ENCODE peak calls at places on chromosomes 13 and 19, in ten cellular contexts. P is pancreas; Y is ovary; U is dorsolateral prefrontal cortex; Q is osteoblast; S is A673; Z is caudate nucleus; J is CD4-positive, alpha-beta T cell; C is right atrium auricular region; R is GM23248. B is an unnamed sample.

GRCh38 chr13:106376411-106377112 is 158.9 kb downstream of the EFNB2 start:
- DNase-seq in P (no peak), Y (no peak), U (no peak), Q (peak), S (peak), Z (no peak), J (no peak), C (no peak), R (peak), B (no peak)

GRCh38 chr13:98910501-98910951 is 67.3 kb downstream of the DOCK9 start:
- DNase-seq in P (no peak), Y (no peak), U (no peak), Q (no peak), S (peak), Z (no peak), J (peak), C (no peak), R (peak), B (peak)

GRCh38 chr13:21328201-21328600 is 130.9 kb downstream of the ZDHHC20 start:
- DNase-seq in P (no peak), Y (no peak), U (no peak), Q (no peak), S (no peak), Z (no peak), J (no peak), C (no peak), R (no peak), B (no peak)

GRCh38 chr13:35014606-35015005 is 72.5 kb downstream of the NBEA start:
- DNase-seq in P (no peak), Y (no peak), U (no peak), Q (peak), S (no peak), Z (no peak), J (no peak), C (no peak), R (no peak), B (no peak)

GRCh38 chr19:37992761-37993160 is 85.8 kb downstream of the SIPA1L3 start:
- DNase-seq in P (no peak), Y (no peak), U (no peak), Q (no peak), S (no peak), Z (no peak), J (no peak), C (no peak), R (no peak), B (no peak)

GRCh38 chr19:1122972-1123363 is 19.2 kb downstream of the GPX4 start:
- DNase-seq in P (peak), Y (peak), U (no peak), Q (peak), S (peak), Z (no peak), J (no peak), C (no peak), R (peak), B (no peak)

GRCh38 chr19:1460033-1460995 is 10.4 kb downstream of the APC2 start:
- DNase-seq in P (peak), Y (no peak), U (no peak), Q (no peak), S (no peak), Z (no peak), J (no peak), C (no peak), R (no peak), B (no peak)

GRCh38 chr13:52405767-52406494 is at the start of gene THSD1:
- DNase-seq in P (peak), Y (peak), U (no peak), Q (peak), S (peak), Z (no peak), J (no peak), C (peak), R (peak), B (no peak)

GRCh38 chr13:44218501-44219240 is 155.0 kb upstream of the SERP2 start:
- DNase-seq in P (peak), Y (peak), U (no peak), Q (no peak), S (no peak), Z (peak), J (no peak), C (peak), R (no peak), B (no peak)

GRCh38 chr19:35596366-35596999 is 10.5 kb downstream of the PMIS2 start:
- DNase-seq in P (no peak), Y (no peak), U (no peak), Q (no peak), S (peak), Z (no peak), J (no peak), C (no peak), R (no peak), B (no peak)

GRCh38 chr13:98674968-98675528 is 77.4 kb downstream of the SLC15A1 start:
- DNase-seq in P (no peak), Y (no peak), U (no peak), Q (no peak), S (no peak), Z (no peak), J (no peak), C (no peak), R (no peak), B (no peak)

GRCh38 chr19:8866344-8866743 is 34.2 kb downstream of the MBD3L1 start:
- DNase-seq in P (no peak), Y (no peak), U (no peak), Q (no peak), S (no peak), Z (no peak), J (no peak), C (no peak), R (no peak), B (no peak)

GRCh38 chr19:4609878-4610511 is 29.3 kb upstream of the TNFAIP8L1 start:
- DNase-seq in P (peak), Y (no peak), U (no peak), Q (peak), S (no peak), Z (no peak), J (no peak), C (no peak), R (no peak), B (no peak)

GRCh38 chr13:113205428-113205931 is 3.0 kb downstream of the PCID2 start:
- DNase-seq in P (no peak), Y (no peak), U (no peak), Q (no peak), S (no peak), Z (no peak), J (no peak), C (no peak), R (peak), B (no peak)

GRCh38 chr13:102905905-102906304 is 60.1 kb downstream of the ERCC5 start:
- DNase-seq in P (no peak), Y (no peak), U (no peak), Q (no peak), S (peak), Z (no peak), J (no peak), C (no peak), R (no peak), B (no peak)

GRCh38 chr19:22609630-22610029 is 24.5 kb upstream of the ZNF492 start:
- DNase-seq in P (no peak), Y (no peak), U (no peak), Q (peak), S (no peak), Z (no peak), J (no peak), C (peak), R (no peak), B (no peak)

GRCh38 chr19:37977992-37978391 is 71.0 kb downstream of the SIPA1L3 start:
- DNase-seq in P (no peak), Y (no peak), U (no peak), Q (no peak), S (no peak), Z (peak), J (no peak), C (no peak), R (peak), B (no peak)

GRCh38 chr19:14375582-14376291 is 5.5 kb upstream of the ADGRE5 start:
- DNase-seq in P (peak), Y (no peak), U (no peak), Q (peak), S (no peak), Z (no peak), J (no peak), C (peak), R (peak), B (no peak)

GRCh38 chr13:100124265-100124664 is 35.4 kb downstream of the PCCA start:
- DNase-seq in P (no peak), Y (no peak), U (no peak), Q (peak), S (peak), Z (no peak), J (no peak), C (no peak), R (peak), B (no peak)

GRCh38 chr13:73421310-73421912 is 362.6 kb downstream of the KLF5 start:
- DNase-seq in P (no peak), Y (no peak), U (no peak), Q (peak), S (no peak), Z (no peak), J (no peak), C (no peak), R (peak), B (no peak)

GRCh38 chr19:17125052-17125727 is 49.6 kb downstream of the MYO9B start:
- DNase-seq in P (no peak), Y (no peak), U (no peak), Q (no peak), S (no peak), Z (no peak), J (peak), C (no peak), R (peak), B (peak)

GRCh38 chr13:98174321-98174720 is 2.7 kb downstream of the RNF113B start:
- DNase-seq in P (no peak), Y (no peak), U (no peak), Q (no peak), S (no peak), Z (no peak), J (no peak), C (no peak), R (no peak), B (no peak)

GRCh38 chr19:14434543-14435319 is 1.6 kb downstream of the PKN1 start:
- DNase-seq in P (peak), Y (peak), U (no peak), Q (peak), S (no peak), Z (no peak), J (no peak), C (peak), R (peak), B (peak)

GRCh38 chr19:38544569-38545315 is 73.0 kb downstream of the MAP4K1 start:
- DNase-seq in P (no peak), Y (no peak), U (no peak), Q (no peak), S (no peak), Z (no peak), J (no peak), C (no peak), R (peak), B (no peak)

GRCh38 chr19:7860166-7860901 is 13.9 kb downstream of the PRR36 start:
- DNase-seq in P (no peak), Y (no peak), U (no peak), Q (peak), S (no peak), Z (no peak), J (no peak), C (no peak), R (no peak), B (no peak)

GRCh38 chr13:50129065-50129922 is 114.0 kb downstream of the KCNRG start:
- DNase-seq in P (peak), Y (no peak), U (no peak), Q (peak), S (no peak), Z (no peak), J (no peak), C (no peak), R (no peak), B (no peak)

GRCh38 chr19:55258828-55259539 is at the start of gene PPP6R1:
- DNase-seq in P (peak), Y (peak), U (peak), Q (peak), S (peak), Z (peak), J (peak), C (peak), R (peak), B (peak)

GRCh38 chr13:112449545-112449930 is 73.4 kb downstream of the SPACA7 start:
- DNase-seq in P (peak), Y (no peak), U (no peak), Q (peak), S (no peak), Z (no peak), J (no peak), C (peak), R (no peak), B (no peak)

GRCh38 chr13:65057986-65058385 is 2172.2 kb downstream of the PCDH9 start:
- DNase-seq in P (no peak), Y (no peak), U (no peak), Q (no peak), S (no peak), Z (no peak), J (no peak), C (no peak), R (no peak), B (no peak)

DNA sequence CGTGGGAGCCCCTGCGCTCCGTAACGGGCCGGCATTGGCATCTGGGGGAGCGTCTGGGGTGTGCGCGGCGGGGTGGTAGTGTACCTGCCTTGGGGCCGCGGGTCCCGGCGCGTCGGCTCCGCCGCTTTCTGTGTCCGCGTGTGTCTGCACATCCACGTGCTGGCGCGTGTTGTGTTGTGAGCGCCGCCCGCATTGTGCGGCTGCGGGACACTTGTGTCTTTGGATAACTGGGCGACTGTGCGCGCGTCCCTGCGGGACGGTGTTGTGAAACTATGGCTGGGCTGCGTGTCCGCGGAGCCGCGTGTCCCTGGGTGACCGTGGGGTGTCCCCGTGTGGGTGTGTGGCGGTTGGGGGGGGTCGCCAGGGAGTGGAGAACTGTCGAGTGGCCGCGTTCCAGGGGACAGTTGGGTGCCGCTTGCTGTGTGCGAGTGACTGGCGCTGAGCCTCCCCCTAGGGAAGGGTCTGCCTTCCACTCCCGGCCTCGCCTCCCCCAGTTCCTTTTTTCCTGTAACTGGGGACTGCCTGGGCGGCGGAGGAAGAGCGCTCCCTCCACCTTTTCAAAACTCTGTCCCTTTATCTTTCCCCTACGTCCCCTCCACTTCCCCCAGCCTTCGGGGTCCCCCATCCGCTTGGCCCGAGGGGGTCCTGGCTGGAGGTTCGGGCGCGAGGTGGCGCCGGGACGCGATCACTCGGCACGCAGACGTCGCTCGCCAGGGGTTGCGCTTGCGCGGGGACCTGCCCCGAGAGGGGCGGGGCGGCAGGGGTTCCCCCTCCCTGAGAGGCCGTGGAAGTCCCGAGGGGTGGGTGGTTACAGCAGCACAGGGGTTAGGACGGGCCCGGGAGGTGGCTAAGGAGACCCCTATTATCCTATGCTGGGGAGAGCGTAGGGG is 5.6 kb upstream of the NFIC start:
- DNase-seq in P (peak), Y (peak), U (peak), Q (peak), S (peak), Z (peak), J (peak), C (peak), R (peak), B (peak)
- H3K27ac ChIP-seq in P (peak), Y (peak), U (peak), Q (no peak), S (peak), Z (peak), J (peak), C (peak), R (peak), B (peak)

DNA sequence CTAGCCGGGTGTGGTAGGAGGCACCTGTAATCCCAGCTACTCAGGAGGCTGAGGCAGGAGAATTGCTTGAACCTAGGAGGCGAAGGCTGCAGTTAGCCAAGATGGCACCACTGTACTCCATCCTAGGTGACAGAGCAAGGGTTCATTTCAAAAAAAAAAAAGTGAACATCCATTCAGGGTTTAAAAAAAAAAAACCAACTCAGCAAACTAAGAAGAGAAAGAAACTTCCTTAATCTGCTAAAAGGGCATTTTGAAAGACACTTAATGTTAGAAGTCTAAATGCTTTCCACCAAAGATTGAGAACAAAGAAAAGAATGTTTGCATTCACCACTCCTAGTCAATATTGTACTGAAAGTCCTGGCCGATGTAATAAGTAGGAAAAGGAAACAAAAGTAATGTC is 7.1 kb upstream of the PSMC4 start:
- DNase-seq in P (no peak), Y (no peak), U (no peak), Q (no peak), S (no peak), Z (no peak), J (no peak), C (no peak), R (no peak), B (no peak)
- H3K27ac ChIP-seq in P (no peak), Y (no peak), U (no peak), Q (no peak), S (no peak), Z (no peak), J (no peak), C (no peak), R (no peak), B (no peak)

DNA sequence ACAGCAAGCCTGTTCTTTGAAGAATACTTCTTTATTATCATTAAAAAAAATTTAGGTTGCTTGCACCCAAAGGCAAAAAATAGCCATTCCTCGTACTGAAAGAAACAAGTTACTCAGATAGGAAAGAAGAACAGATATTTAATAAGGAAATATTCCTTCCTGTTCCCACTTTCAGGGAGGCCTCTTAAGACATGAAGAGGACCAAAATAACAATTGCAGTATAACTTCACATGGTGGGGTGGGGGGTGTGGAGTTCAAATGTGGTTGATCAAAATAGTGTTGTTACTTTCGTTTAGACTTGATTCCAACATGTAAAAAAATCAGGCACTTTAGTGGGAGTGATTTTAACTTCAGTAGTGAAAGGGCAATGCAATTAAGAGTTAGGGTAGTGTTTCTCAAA is 3.6 kb downstream of the RGCC start:
- DNase-seq in P (no peak), Y (no peak), U (no peak), Q (no peak), S (no peak), Z (no peak), J (no peak), C (no peak), R (no peak), B (no peak)
- H3K27ac ChIP-seq in P (no peak), Y (no peak), U (peak), Q (no peak), S (no peak), Z (no peak), J (peak), C (peak), R (no peak), B (peak)

DNA sequence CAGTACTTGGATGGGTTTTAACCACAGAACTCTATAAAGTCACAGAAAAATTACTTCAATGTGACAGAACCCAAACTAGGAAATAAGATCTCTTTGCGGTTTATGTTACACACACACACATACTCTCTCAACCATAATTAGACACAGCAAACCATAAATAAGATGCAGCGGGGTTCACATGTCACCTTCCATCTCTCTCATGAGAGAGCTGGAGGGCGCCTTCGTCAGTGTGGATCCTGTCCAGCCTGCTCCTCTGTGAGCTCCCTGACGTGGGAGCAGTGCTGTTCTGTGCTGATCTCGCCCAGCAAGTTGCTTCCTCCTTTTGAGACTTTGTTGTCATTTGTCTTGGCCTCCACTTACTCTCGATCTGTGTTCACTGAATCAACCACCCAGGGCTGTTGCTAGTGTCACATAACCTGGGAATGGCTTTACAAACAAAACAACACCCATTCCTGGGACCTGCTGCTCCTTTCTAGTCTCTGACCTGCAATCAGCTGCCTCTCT is 204.9 kb upstream of the KL start:
- DNase-seq in P (no peak), Y (no peak), U (no peak), Q (no peak), S (no peak), Z (no peak), J (no peak), C (no peak), R (peak), B (no peak)
- H3K27ac ChIP-seq in P (no peak), Y (no peak), U (no peak), Q (no peak), S (no peak), Z (no peak), J (no peak), C (no peak), R (no peak), B (no peak)

DNA sequence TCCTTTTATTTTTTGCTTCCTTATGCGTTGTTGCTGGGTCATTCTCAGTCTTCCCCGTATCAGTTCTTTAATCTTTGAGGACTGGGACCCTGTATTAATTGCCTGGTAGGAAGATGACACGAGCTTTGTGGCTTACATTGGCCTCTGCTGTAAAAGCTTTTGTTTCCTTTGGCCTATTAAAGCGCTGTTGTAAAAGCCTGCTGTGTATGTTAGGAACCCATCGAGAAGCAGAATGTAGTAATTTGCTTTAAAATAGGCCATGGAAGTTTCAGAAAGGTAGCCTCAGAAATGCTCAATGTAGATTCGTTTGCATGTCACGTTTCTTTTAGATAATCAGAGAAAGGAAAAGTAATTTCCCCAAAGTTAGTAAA is 257.5 kb upstream of the STARD13 start:
- DNase-seq in P (no peak), Y (no peak), U (no peak), Q (peak), S (no peak), Z (no peak), J (no peak), C (no peak), R (no peak), B (no peak)
- H3K27ac ChIP-seq in P (peak), Y (peak), U (peak), Q (peak), S (peak), Z (peak), J (peak), C (peak), R (peak), B (peak)

DNA sequence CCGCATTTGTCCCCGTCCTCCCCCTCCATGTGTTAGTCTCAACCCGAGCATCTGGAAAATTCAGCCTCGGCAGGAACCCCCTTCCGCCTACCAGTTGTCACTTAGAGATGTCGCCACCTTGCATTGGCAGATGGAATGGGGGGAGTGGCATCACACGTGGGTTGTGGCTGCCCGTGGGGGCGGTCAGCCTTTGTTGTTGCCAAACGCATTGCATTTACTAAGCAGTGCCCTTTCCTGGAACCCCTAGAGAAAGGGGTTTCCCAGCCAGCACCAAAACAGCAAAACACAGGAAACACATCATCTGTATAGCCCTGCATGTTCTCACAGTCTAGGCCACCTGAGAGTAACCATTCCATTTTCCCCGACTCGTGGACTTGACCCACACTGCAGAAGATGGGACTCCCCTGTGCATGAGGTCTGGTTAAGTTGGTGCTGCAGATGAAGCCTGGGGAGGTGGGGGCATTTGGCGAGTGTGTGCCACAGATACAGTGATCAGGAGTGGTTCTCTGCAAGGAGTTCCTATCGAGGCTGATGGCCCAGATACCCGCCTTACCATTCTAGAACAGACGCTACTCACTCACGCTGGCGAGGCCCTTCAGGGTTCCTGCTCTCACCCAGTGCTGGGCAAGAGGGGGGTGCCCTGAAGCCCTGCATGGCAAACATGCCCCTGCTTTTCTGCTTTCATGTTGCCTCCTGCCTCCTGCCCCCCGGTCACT is 38.3 kb downstream of the TMED1 start:
- DNase-seq in P (no peak), Y (no peak), U (peak), Q (no peak), S (no peak), Z (peak), J (peak), C (no peak), R (no peak), B (peak)
- H3K27ac ChIP-seq in P (no peak), Y (no peak), U (peak), Q (no peak), S (no peak), Z (no peak), J (peak), C (no peak), R (no peak), B (peak)